ENCODE peak calls at places on chromosomes 7 and 10, in seven cellular contexts. P is CD8-positive, alpha-beta memory T cell; T is CD8-positive, alpha-beta T cell; K is psoas muscle; V is IMR-90; W is GM23338; L is WERI-Rb-1. A is an unnamed sample. For H3K27me3 and H3K36me3, the result is how much of the 10 kb centered on the place peaks cover.

GRCh38 chr10:21184984-21185383 is 287.9 kb upstream of the NEBL start:
- DNase-seq in P (no peak), T (no peak), K (no peak), V (no peak), W (no peak), L (no peak), A (no peak)

GRCh38 chr10:52357986-52358385 is 43.9 kb downstream of the DKK1 start:
- DNase-seq in P (no peak), T (no peak), K (no peak), V (peak), W (no peak), L (no peak), A (no peak)

GRCh38 chr10:52318136-52318810 is 4.2 kb downstream of the DKK1 start:
- DNase-seq in P (no peak), T (no peak), K (no peak), V (peak), W (no peak), L (no peak), A (peak)

GRCh38 chr7:7208524-7208923 is 26.2 kb downstream of the C1GALT1 start:
- DNase-seq in P (no peak), T (no peak), K (no peak), V (no peak), W (peak), L (no peak), A (no peak)

GRCh38 chr7:1230411-1231213 is 2.1 kb upstream of the UNCX start:
- DNase-seq in P (no peak), T (no peak), K (no peak), V (no peak), W (peak), L (no peak), A (peak)

GRCh38 chr7:2601065-2601464 is 30.7 kb upstream of the TTYH3 start:
- DNase-seq in P (no peak), T (no peak), K (no peak), V (no peak), W (peak), L (no peak), A (peak)

GRCh38 chr10:71267508-71268240 is 51.4 kb upstream of the SLC29A3 start:
- DNase-seq in P (no peak), T (no peak), K (no peak), V (no peak), W (no peak), L (no peak), A (no peak)

GRCh38 chr10:131577786-131578471 is 266.4 kb upstream of the TCERG1L start:
- DNase-seq in P (no peak), T (peak), K (no peak), V (no peak), W (no peak), L (no peak), A (no peak)

GRCh38 chr7:512541-513311 is 6.9 kb downstream of the PDGFA start:
- DNase-seq in P (no peak), T (no peak), K (no peak), V (no peak), W (no peak), L (no peak), A (no peak)

GRCh38 chr7:155860840-155861479 is 48.7 kb upstream of the SHH start:
- DNase-seq in P (no peak), T (peak), K (no peak), V (peak), W (no peak), L (no peak), A (no peak)

GRCh38 chr10:89213191-89213808 is 6.2 kb upstream of the CH25H start:
- DNase-seq in P (peak), T (no peak), K (no peak), V (peak), W (peak), L (no peak), A (peak)

GRCh38 chr10:17396004-17396403 is 58.4 kb downstream of the ST8SIA6 start:
- DNase-seq in P (no peak), T (no peak), K (no peak), V (no peak), W (no peak), L (no peak), A (no peak)

GRCh38 chr10:92290076-92290836 is 622 bp downstream of the CPEB3 start:
- DNase-seq in P (peak), T (no peak), K (peak), V (peak), W (peak), L (peak), A (peak)
- H3K4me3 ChIP-seq in P (peak), T (peak), K (peak), V (peak), W (peak), L (peak), A (peak)

GRCh38 chr10:119478111-119479047 is 64.1 kb downstream of the RGS10 start:
- DNase-seq in P (peak), T (peak), K (no peak), V (no peak), W (no peak), L (no peak), A (no peak)

GRCh38 chr10:119479048-119479394 is 63.5 kb downstream of the RGS10 start:
- DNase-seq in P (no peak), T (no peak), K (no peak), V (no peak), W (no peak), L (no peak), A (no peak)

GRCh38 chr10:119479532-119479931 is 63.0 kb downstream of the RGS10 start:
- DNase-seq in P (no peak), T (no peak), K (no peak), V (no peak), W (peak), L (no peak), A (peak)

GRCh38 chr10:119474606-119475005 is 67.9 kb downstream of the RGS10 start:
- DNase-seq in P (no peak), T (no peak), K (no peak), V (no peak), W (no peak), L (no peak), A (no peak)

GRCh38 chr10:119477444-119477843 is 65.1 kb downstream of the RGS10 start:
- DNase-seq in P (no peak), T (no peak), K (no peak), V (no peak), W (no peak), L (no peak), A (no peak)
- H3K27me3 ChIP-seq in P (under half), T (under half), K (under half), V (half or more), W (under half), L (under half), A (half or more)

DNA sequence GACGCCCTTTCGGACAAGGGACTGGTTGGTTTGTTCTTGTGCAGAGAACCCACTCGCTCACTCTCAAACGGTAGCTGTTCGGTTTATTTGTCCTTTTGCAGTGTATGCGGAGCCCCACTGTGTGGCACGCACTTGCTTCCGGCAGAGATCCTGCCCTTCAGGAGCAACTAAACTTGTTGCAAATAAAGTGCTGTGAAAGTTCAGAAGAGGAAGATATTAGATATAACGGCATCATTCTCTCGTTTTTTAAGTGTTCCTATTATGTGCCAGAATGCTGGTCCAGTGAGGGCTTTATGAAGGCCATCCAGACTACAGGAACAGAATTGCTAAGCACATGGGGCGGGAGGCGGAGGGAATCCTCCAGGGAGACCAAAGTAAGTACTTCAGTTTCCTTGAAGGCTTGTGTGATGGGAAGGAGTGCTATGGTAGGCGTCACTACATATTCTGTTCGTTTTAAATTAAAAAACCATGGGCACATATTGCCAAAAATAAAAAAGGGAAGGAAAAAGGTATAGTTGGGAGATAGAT is 488 bp upstream of the ERLIN1 start:
- DNase-seq in P (no peak), T (no peak), K (peak), V (peak), W (peak), L (peak), A (peak)
- H3K36me3 ChIP-seq in P (under half), T (under half), K (under half), V (under half), W (under half), L (under half), A (under half)

GRCh38 chr7:20784311-20785210 is 2.1 kb downstream of the SP8 start:
- DNase-seq in P (no peak), T (no peak), K (no peak), V (no peak), W (peak), L (peak), A (peak)

GRCh38 chr7:20783716-20784310 is 2.9 kb downstream of the SP8 start:
- DNase-seq in P (no peak), T (no peak), K (no peak), V (no peak), W (peak), L (peak), A (peak)

GRCh38 chr7:20785211-20786048 is 1.3 kb downstream of the SP8 start:
- DNase-seq in P (no peak), T (no peak), K (no peak), V (no peak), W (peak), L (peak), A (peak)

GRCh38 chr7:20786049-20786412 is 655 bp downstream of the SP8 start:
- DNase-seq in P (no peak), T (no peak), K (no peak), V (no peak), W (no peak), L (no peak), A (no peak)

DNA sequence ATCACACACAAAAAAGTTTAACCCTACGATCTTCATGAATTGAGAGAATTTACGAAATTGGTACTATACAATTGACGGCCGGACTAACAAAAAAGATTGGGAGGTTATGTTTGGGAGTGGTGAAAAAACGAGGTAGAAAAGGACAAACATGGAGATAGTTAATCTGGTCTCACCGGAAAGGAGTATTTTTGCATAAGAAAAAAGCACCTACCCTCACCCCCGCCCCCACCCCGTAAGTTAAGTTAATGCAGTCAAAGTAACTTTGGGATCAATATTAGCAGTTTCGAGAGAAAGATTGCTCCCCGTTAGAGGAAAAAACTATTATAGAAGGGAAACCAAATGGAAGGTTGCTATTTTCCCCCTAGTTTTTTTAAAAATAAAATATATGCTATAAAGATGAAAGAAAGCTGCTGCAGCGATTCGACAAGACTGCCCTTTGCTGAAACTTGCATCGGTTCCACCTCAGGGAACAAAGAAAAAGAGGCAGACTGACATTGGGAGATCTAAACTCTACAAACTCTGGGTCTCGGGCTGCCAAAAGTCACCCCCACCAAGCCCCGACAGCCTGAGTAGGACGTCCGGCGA is 3.5 kb downstream of the SP8 start:
- DNase-seq in P (no peak), T (no peak), K (no peak), V (no peak), W (peak), L (no peak), A (peak)
- H3K4me3 ChIP-seq in P (no peak), T (no peak), K (no peak), V (no peak), W (peak), L (no peak), A (peak)

GRCh38 chr7:157784114-157784835 is 447.5 kb downstream of the DNAJB6 start:
- DNase-seq in P (no peak), T (no peak), K (no peak), V (no peak), W (no peak), L (no peak), A (no peak)
- H3K27me3 ChIP-seq in P (under half), T (under half), K (under half), V (under half), W (under half), L (under half), A (under half)

GRCh38 chr7:77626515-77627306 is 69.5 kb upstream of the RSBN1L start:
- DNase-seq in P (no peak), T (no peak), K (no peak), V (no peak), W (no peak), L (no peak), A (no peak)
- H3K36me3 ChIP-seq in P (under half), T (under half), K (under half), V (under half), W (under half), L (under half), A (under half)

DNA sequence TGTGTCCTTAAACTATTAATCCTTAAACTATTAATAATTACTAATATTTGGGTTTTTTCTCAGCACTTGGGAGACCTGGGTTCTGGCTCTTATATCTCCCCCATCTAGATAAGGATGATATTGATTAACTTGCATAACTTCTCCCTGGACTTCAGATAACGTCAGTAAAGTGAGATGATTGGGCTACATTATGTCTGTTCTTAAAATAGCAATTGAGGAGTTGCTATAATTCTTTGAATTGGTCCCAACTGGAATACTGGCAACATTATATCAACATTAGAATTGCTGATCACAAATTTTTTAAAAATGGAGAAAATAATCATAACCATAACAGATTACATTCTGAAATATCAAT is 1.9 kb downstream of the APBB1IP start:
- DNase-seq in P (no peak), T (no peak), K (no peak), V (no peak), W (no peak), L (no peak), A (no peak)
- H3K4me3 ChIP-seq in P (peak), T (peak), K (peak), V (no peak), W (no peak), L (no peak), A (no peak)

DNA sequence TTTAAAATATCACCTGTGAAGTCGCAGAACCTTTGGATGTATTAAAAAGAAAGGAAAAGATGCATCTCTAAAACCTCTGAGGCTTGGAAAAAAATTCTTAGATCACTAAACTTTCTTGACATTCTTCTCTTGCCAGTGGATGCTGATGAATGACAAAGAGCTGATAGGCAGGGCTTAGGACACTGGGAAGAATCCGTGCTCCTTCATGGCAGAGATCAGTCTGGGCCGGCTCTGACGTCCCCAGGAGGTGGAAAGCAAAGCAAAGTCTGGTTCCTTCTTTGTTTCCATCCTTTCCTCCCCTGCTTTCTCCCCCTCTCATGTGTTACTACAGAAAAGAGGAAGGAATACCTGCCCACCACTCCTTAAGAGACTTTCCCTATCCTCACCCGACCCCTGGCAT is 161.9 kb downstream of the PRKCQ start:
- DNase-seq in P (no peak), T (no peak), K (no peak), V (no peak), W (peak), L (no peak), A (peak)
- H3K27me3 ChIP-seq in P (under half), T (under half), K (under half), V (under half), W (under half), L (under half), A (under half)

DNA sequence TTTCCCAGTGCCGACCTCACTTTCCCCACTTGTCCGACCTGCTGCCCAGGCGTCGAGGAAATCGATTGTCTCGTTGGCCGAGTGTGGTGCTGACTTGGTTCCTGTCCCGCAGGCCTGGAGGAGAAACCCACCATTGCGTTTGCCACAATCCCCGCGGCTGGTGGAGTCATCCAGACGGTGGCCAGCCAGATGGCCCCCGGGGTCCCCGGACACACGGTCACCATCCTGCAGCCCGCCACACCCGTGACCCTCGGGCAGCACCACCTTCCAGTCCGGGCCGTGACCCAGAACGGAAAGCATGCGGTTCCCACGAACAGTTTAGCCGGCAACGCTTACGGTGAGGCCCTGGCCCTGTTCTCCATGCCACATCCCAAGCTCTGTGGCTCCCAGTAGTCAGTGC is 14.5 kb upstream of the AP5Z1 start:
- DNase-seq in P (no peak), T (no peak), K (peak), V (no peak), W (no peak), L (no peak), A (no peak)
- H3K36me3 ChIP-seq in P (under half), T (under half), K (under half), V (half or more), W (under half), L (half or more), A (under half)

GRCh38 chr7:24406053-24406561 is 122.1 kb downstream of the NPY start:
- DNase-seq in P (no peak), T (no peak), K (no peak), V (no peak), W (peak), L (no peak), A (no peak)
- H3K4me3 ChIP-seq in P (no peak), T (no peak), K (no peak), V (no peak), W (no peak), L (no peak), A (no peak)